ENCODE peak calls at places on chromosomes 12 and 14, in four cellular contexts. S is A549, Q is GM12878, O is IMR-90. U is an unnamed sample.
A peak's percentile ranks its signal among the peaks of the same experiment; 100 is the strongest.

GRCh38 chr14:39218171-39218769 is 15.4 kb upstream of the MIA2 start:
- DNase-seq in S (peak; percentile 68), Q (no peak), O (peak; percentile 14), U (no peak)

GRCh38 chr12:2586159-2587035 is 208.4 kb upstream of the FKBP4 start:
- DNase-seq in S (no peak), Q (no peak), O (peak; percentile 9), U (no peak)

GRCh38 chr12:62484234-62484633 is 17.6 kb downstream of the MON2 start:
- DNase-seq in S (no peak), Q (no peak), O (no peak), U (no peak)

GRCh38 chr14:50783542-50783941 is 47.4 kb downstream of the NIN start:
- DNase-seq in S (no peak), Q (no peak), O (no peak), U (no peak)

GRCh38 chr14:38210587-38211257 is 3.0 kb downstream of the SSTR1 start:
- DNase-seq in S (peak; percentile 24), Q (no peak), O (peak; percentile 70), U (no peak)

GRCh38 chr12:51977320-51977753 is 25.8 kb downstream of the ACVR1B start:
- DNase-seq in S (no peak), Q (no peak), O (no peak), U (no peak)

GRCh38 chr12:49503674-49504180 is 35.1 kb upstream of the KCNH3 start:
- DNase-seq in S (peak; percentile 88), Q (no peak), O (peak; percentile 81), U (no peak)

GRCh38 chr12:108119126-108119973 is 9.7 kb upstream of the WSCD2 start:
- DNase-seq in S (no peak), Q (no peak), O (no peak), U (peak; percentile 92)

GRCh38 chr14:49686425-49686824 is 1.6 kb downstream of the POLE2 start:
- DNase-seq in S (no peak), Q (no peak), O (no peak), U (no peak)

GRCh38 chr12:89070603-89071002 is 281.7 kb downstream of the DUSP6 start:
- DNase-seq in S (no peak), Q (no peak), O (no peak), U (no peak)

GRCh38 chr12:16606201-16606849 is 363 bp upstream of the LMO3 start:
- DNase-seq in S (no peak), Q (no peak), O (peak; percentile 27), U (no peak)

GRCh38 chr14:73426877-73427276 is 31.5 kb downstream of the NUMB start:
- DNase-seq in S (no peak), Q (no peak), O (peak; percentile 60), U (no peak)

GRCh38 chr12:29322157-29322556 is 58.8 kb downstream of the ERGIC2 start:
- DNase-seq in S (no peak), Q (no peak), O (no peak), U (no peak)

GRCh38 chr14:33564774-33565630 is 385.9 kb downstream of the EGLN3 start:
- DNase-seq in S (no peak), Q (peak; percentile 57), O (peak; percentile 10), U (peak; percentile 22)

GRCh38 chr14:36797634-36798033 is 136.0 kb downstream of the PAX9 start:
- DNase-seq in S (no peak), Q (no peak), O (no peak), U (no peak)

GRCh38 chr12:117986705-117987469 is 18.1 kb upstream of the KSR2 start:
- DNase-seq in S (peak; percentile 81), Q (no peak), O (peak; percentile 17), U (no peak)

GRCh38 chr12:62379723-62380045 is 86.9 kb upstream of the MON2 start:
- DNase-seq in S (no peak), Q (no peak), O (no peak), U (no peak)

GRCh38 chr14:100673085-100673806 is 53.4 kb upstream of the DLK1 start:
- DNase-seq in S (no peak), Q (no peak), O (no peak), U (no peak)

GRCh38 chr12:124750787-124751471 is 112.7 kb downstream of the SCARB1 start:
- DNase-seq in S (peak; percentile 69), Q (no peak), O (no peak), U (peak; percentile 58)

GRCh38 chr12:6693832-6694355 is 4.7 kb upstream of the ZNF384 start:
- DNase-seq in S (no peak), Q (no peak), O (no peak), U (no peak)

GRCh38 chr12:61916856-61917255 is 343.3 kb upstream of the USP15 start:
- DNase-seq in S (no peak), Q (no peak), O (no peak), U (no peak)

GRCh38 chr12:94735985-94736384 is 85.6 kb upstream of the TMCC3 start:
- DNase-seq in S (no peak), Q (no peak), O (no peak), U (no peak)

GRCh38 chr14:24066490-24067132 is 4.8 kb upstream of the CPNE6 start:
- DNase-seq in S (no peak), Q (no peak), O (no peak), U (no peak)

GRCh38 chr12:95541436-95541835 is 9.8 kb downstream of the USP44 start:
- DNase-seq in S (no peak), Q (no peak), O (no peak), U (no peak)

GRCh38 chr12:51450816-51451215 is 26.2 kb downstream of the SLC4A8 start:
- DNase-seq in S (no peak), Q (no peak), O (no peak), U (no peak)

DNA sequence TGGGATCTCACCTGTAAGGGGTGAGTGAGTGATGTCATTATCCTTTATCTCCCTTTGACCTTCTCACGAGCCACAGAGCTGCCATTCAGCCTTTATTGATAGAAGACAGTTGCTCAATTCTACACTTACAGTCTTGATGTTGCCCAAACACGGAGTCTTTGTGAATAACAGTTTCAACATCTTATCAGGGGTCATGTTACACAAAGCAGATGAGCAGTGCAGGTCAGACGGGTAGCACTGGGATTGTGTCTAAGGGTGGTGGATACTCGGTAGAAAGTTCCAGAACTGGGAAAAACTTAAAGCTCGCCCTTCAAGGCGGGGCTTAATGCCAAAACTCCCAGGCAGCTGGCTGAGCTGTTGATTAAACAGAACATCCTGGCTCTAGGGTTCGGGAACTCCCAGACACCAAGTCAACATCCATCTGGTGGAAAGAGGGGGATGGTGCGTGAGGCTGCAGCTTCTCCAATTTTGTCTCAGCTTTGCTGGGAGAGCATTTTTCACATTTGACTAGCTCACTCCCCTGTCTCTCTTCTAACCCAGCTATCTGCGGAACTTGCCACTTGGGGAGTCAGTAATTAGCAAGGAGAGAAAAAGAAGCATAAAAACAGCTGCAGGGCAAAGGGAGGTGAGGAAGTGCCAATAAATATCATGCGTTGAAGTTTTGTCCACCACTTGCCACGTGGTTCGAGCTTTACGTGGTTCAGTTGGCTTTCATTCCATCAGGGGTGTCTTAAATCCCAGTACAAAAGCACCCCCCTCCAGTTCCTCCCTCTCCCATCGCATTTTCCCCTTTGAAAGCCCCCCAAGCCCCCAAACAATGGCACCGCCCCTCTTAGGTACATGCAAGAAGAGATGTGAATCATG is 31.0 kb downstream of the FOXN4 start:
- DNase-seq in S (peak; percentile 66), Q (no peak), O (peak; percentile 12), U (no peak)
- TF ChIP-seq ELK1 in S (no peak), Q (no peak), O (no peak), U (no peak)

DNA sequence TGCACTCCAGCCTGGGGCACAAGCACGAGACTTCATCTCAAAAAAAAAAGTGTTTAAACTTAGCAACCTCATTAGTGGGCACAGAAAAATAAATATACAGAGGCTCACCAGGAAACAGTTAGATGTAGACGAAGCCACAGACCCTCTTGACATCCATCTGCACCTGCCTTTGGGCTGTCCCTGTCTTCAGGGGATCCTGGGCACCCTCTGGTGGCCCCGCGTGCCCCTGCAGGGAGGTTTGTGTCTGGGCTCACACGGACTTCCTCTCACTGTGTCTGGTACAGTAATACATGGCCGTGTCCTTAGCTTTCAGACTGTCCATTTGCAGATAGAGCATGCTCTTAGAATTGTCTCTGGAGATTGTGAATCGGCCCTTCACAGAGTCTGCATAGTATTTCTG is 916.5 kb downstream of the TMEM121 start:
- DNase-seq in S (no peak), Q (no peak), O (no peak), U (peak; percentile 12)
- TF ChIP-seq ELK1 in S (no peak), Q (no peak), O (no peak), U (no peak)

GRCh38 chr14:56213288-56213687 is 95.1 kb downstream of the PELI2 start:
- DNase-seq in S (no peak), Q (no peak), O (no peak), U (no peak)

GRCh38 chr14:56215180-56215579 is 97.0 kb downstream of the PELI2 start:
- DNase-seq in S (no peak), Q (no peak), O (no peak), U (no peak)

GRCh38 chr14:56219666-56220413 is 101.6 kb downstream of the PELI2 start:
- DNase-seq in S (peak; percentile 23), Q (no peak), O (no peak), U (peak; percentile 89)

GRCh38 chr14:56217380-56218045 is 99.3 kb downstream of the PELI2 start:
- DNase-seq in S (no peak), Q (no peak), O (no peak), U (peak; percentile 13)

GRCh38 chr14:56216631-56217379 is 98.6 kb downstream of the PELI2 start:
- DNase-seq in S (no peak), Q (no peak), O (peak; percentile 28), U (peak; percentile 57)
- TF ChIP-seq ELK1 in S (no peak), Q (no peak), O (no peak), U (no peak)

DNA sequence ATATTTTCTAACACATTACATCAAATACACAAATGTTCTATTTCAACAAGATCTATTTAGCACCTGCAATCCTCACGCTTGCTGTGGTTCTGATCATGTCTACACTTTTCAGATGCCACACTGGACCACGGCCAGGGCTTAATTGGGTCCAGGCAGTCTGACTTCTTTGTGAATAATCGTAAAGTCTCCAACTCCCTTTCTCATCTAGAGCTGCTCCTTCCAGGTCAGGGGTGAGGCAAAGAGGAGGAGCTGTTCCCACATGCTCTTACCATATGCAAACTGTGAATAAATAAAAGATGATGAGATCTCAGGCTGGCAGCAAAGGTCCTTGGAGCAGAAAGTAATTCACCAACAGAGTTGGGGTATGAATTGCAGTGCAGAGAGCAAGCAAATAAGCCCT is 316.6 kb downstream of the GLT1D1 start:
- DNase-seq in S (no peak), Q (no peak), O (no peak), U (no peak)
- TF ChIP-seq ELK1 in S (no peak), Q (no peak), O (no peak), U (no peak)

DNA sequence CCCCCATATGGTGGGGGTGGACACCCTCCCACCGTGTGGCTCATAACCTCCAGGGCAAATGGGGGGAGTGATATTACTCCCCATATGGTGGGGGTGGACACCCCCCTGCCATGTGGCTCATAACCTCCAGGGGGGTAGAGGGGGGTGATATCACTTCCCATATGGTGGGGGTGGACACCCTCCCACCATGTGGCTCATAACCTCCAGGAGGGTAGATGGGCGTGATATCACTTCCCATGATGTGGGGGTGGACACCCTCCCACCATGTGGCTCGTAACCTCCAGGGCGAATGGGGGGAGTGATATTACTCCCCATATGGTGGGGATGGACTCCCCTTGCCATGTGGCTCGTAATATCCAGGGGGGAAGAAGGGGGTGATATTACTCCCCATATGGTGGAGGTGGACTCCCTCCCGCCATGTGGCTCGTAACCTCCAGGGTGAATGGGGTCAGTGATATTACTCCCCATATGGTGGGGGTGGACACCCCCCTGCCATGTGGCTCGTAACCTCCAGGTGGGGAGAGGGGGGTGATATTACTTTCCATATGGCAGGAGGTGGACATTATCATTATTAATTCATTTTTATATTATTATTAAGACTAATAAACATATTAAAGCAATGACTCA is 51.2 kb upstream of the OXA1L start:
- DNase-seq in S (no peak), Q (no peak), O (no peak), U (peak; percentile 60)
- TF ChIP-seq ELK1 in S (no peak), Q (no peak), O (no peak), U (no peak)

GRCh38 chr12:14314801-14315200 is 50.7 kb upstream of the ATF7IP start:
- DNase-seq in S (no peak), Q (peak; percentile 23), O (no peak), U (no peak)
- TF ChIP-seq ELK1 in S (no peak), Q (no peak), O (no peak), U (no peak)

GRCh38 chr12:131012279-131013069 is 58.8 kb downstream of the ADGRD1 start:
- DNase-seq in S (peak; percentile 35), Q (no peak), O (no peak), U (no peak)
- TF ChIP-seq ELK1 in S (no peak), Q (no peak), O (no peak), U (no peak)